ENCODE peak calls at places on chromosome 17, in five cellular contexts. I is occipital lobe; M is GM12865; S is nucleus accumbens; G is naive thymus-derived CD8-positive, alpha-beta T cell. L is an unnamed sample.

GRCh38 chr17:43216762-43217613 is 5.3 kb downstream of the TMEM106A start:
- DNase-seq in I (no peak), M (no peak), S (no peak), G (no peak), L (no peak)

GRCh38 chr17:6423931-6424330 is 11.0 kb downstream of the AIPL1 start:
- DNase-seq in I (no peak), M (no peak), S (no peak), G (no peak), L (no peak)

GRCh38 chr17:147796-148740 is 10.7 kb downstream of the SCGB1C2 start:
- DNase-seq in I (no peak), M (no peak), S (no peak), G (no peak), L (peak)

GRCh38 chr17:4881761-4882555 is 17.4 kb upstream of the C17orf107 start:
- DNase-seq in I (no peak), M (peak), S (peak), G (peak), L (peak)

GRCh38 chr17:835263-835662 is 53.1 kb downstream of the MRM3 start:
- DNase-seq in I (no peak), M (no peak), S (no peak), G (no peak), L (no peak)

GRCh38 chr17:62616993-62617893 is 10.2 kb upstream of the MRC2 start:
- DNase-seq in I (no peak), M (no peak), S (no peak), G (no peak), L (no peak)

GRCh38 chr17:80789356-80789902 is 202.2 kb upstream of the CHMP6 start:
- DNase-seq in I (no peak), M (peak), S (no peak), G (no peak), L (no peak)

GRCh38 chr17:79777844-79778503 is at the start of gene CBX2:
- DNase-seq in I (peak), M (peak), S (peak), G (peak), L (peak)

GRCh38 chr17:68468785-68469184 is 11.5 kb upstream of the WIPI1 start:
- DNase-seq in I (no peak), M (no peak), S (no peak), G (no peak), L (no peak)

GRCh38 chr17:73998246-73999220 is 204.9 kb upstream of the RPL38 start:
- DNase-seq in I (no peak), M (peak), S (no peak), G (peak), L (peak)

GRCh38 chr17:77419547-77420475 is 279.0 kb downstream of the SEC14L1 start:
- DNase-seq in I (no peak), M (no peak), S (no peak), G (no peak), L (no peak)

GRCh38 chr17:37574427-37574826 is 34.8 kb downstream of the SYNRG start:
- DNase-seq in I (no peak), M (no peak), S (no peak), G (no peak), L (no peak)

GRCh38 chr17:70621593-70621992 is 452.3 kb downstream of the KCNJ2 start:
- DNase-seq in I (no peak), M (no peak), S (no peak), G (no peak), L (no peak)

GRCh38 chr17:51119415-51120356 is 982 bp downstream of the SPAG9 start:
- DNase-seq in I (no peak), M (peak), S (peak), G (peak), L (peak)

GRCh38 chr17:5798104-5798503 is 213.8 kb upstream of the NLRP1 start:
- DNase-seq in I (no peak), M (no peak), S (no peak), G (no peak), L (no peak)

GRCh38 chr17:1122681-1123396 is 56.9 kb downstream of the ABR start:
- DNase-seq in I (peak), M (peak), S (peak), G (peak), L (peak)

GRCh38 chr17:31688704-31689103 is 170.3 kb downstream of the COPRS start:
- DNase-seq in I (no peak), M (no peak), S (no peak), G (no peak), L (no peak)

GRCh38 chr17:59310263-59310920 is 21.1 kb upstream of the YPEL2 start:
- DNase-seq in I (no peak), M (no peak), S (no peak), G (no peak), L (no peak)

GRCh38 chr17:39533891-39534290 is 72.6 kb downstream of the CDK12 start:
- DNase-seq in I (no peak), M (no peak), S (no peak), G (no peak), L (no peak)

GRCh38 chr17:35559495-35559894 is 1.1 kb downstream of the SLFN14 start:
- DNase-seq in I (no peak), M (no peak), S (no peak), G (no peak), L (no peak)

GRCh38 chr17:44115585-44116415 is 7.6 kb downstream of the HDAC5 start:
- DNase-seq in I (no peak), M (peak), S (no peak), G (no peak), L (no peak)

GRCh38 chr17:29243792-29244191 is 2.9 kb upstream of the CRYBA1 start:
- DNase-seq in I (no peak), M (peak), S (no peak), G (no peak), L (no peak)

GRCh38 chr17:3528604-3529511 is 28.8 kb downstream of the TRPV3 start:
- DNase-seq in I (peak), M (no peak), S (no peak), G (no peak), L (no peak)

GRCh38 chr17:75831032-75831567 is 13.1 kb downstream of the UNC13D start:
- DNase-seq in I (no peak), M (no peak), S (no peak), G (no peak), L (no peak)

GRCh38 chr17:9928601-9929341 is 23.7 kb upstream of the RCVRN start:
- DNase-seq in I (no peak), M (peak), S (no peak), G (no peak), L (no peak)

GRCh38 chr17:79664925-79665738 is 54.3 kb upstream of the RBFOX3 start:
- DNase-seq in I (no peak), M (no peak), S (no peak), G (no peak), L (no peak)

GRCh38 chr17:82230627-82231311 is 1.9 kb downstream of the SLC16A3 start:
- DNase-seq in I (no peak), M (peak), S (no peak), G (peak), L (no peak)

GRCh38 chr17:38667099-38667786 is 7.5 kb downstream of the EPOP start:
- DNase-seq in I (peak), M (peak), S (peak), G (peak), L (peak)

GRCh38 chr17:77742579-77742978 is 215.9 kb upstream of the TNRC6C start:
- DNase-seq in I (no peak), M (no peak), S (no peak), G (no peak), L (no peak)

GRCh38 chr17:48052956-48053757 is 5.0 kb downstream of the NFE2L1 start:
- DNase-seq in I (peak), M (no peak), S (peak), G (no peak), L (no peak)